ENCODE peak calls at places on chromosomes 16 and 17, in seven cellular contexts. One of them, this sample, is unnamed.

GRCh38 chr16:56800355-56800754 is 64.7 kb upstream of the SLC12A3 start:
- DNase-seq in stimulated activated CD8-positive, alpha-beta memory T cell treated with anti-CD3 and anti-CD28 coated beads, Interleukin-15, amount 100 ng/mL, for 4 hours: no peak
- DNase-seq in AG20443: peak
- DNase-seq in T-cell: no peak
- DNase-seq in fibroblast of gingiva: peak
- DNase-seq in GDM1: no peak
- DNase-seq in amygdala: no peak
- DNase-seq in this sample: peak

GRCh38 chr17:149897-150575 is 12.7 kb downstream of the SCGB1C2 start:
- DNase-seq in stimulated activated CD8-positive, alpha-beta memory T cell treated with anti-CD3 and anti-CD28 coated beads, Interleukin-15, amount 100 ng/mL, for 4 hours: no peak
- DNase-seq in AG20443: no peak
- DNase-seq in T-cell: no peak
- DNase-seq in fibroblast of gingiva: no peak
- DNase-seq in GDM1: no peak
- DNase-seq in amygdala: no peak
- DNase-seq in this sample: no peak

GRCh38 chr16:89003831-89004208 is 26.8 kb upstream of the CBFA2T3 start:
- DNase-seq in stimulated activated CD8-positive, alpha-beta memory T cell treated with anti-CD3 and anti-CD28 coated beads, Interleukin-15, amount 100 ng/mL, for 4 hours: no peak
- DNase-seq in AG20443: no peak
- DNase-seq in T-cell: no peak
- DNase-seq in fibroblast of gingiva: no peak
- DNase-seq in GDM1: peak
- DNase-seq in amygdala: no peak
- DNase-seq in this sample: no peak

GRCh38 chr16:53784312-53784711 is 80.4 kb downstream of the FTO start:
- DNase-seq in stimulated activated CD8-positive, alpha-beta memory T cell treated with anti-CD3 and anti-CD28 coated beads, Interleukin-15, amount 100 ng/mL, for 4 hours: no peak
- DNase-seq in AG20443: no peak
- DNase-seq in T-cell: no peak
- DNase-seq in fibroblast of gingiva: no peak
- DNase-seq in GDM1: no peak
- DNase-seq in amygdala: no peak
- DNase-seq in this sample: no peak

GRCh38 chr16:55832788-55833583 is at the start of gene CES1:
- DNase-seq in stimulated activated CD8-positive, alpha-beta memory T cell treated with anti-CD3 and anti-CD28 coated beads, Interleukin-15, amount 100 ng/mL, for 4 hours: no peak
- DNase-seq in AG20443: peak
- DNase-seq in T-cell: no peak
- DNase-seq in fibroblast of gingiva: no peak
- DNase-seq in GDM1: no peak
- DNase-seq in amygdala: no peak
- DNase-seq in this sample: no peak

GRCh38 chr17:58402679-58403078 is 14.7 kb downstream of the RNF43 start:
- DNase-seq in stimulated activated CD8-positive, alpha-beta memory T cell treated with anti-CD3 and anti-CD28 coated beads, Interleukin-15, amount 100 ng/mL, for 4 hours: no peak
- DNase-seq in AG20443: peak
- DNase-seq in T-cell: no peak
- DNase-seq in fibroblast of gingiva: no peak
- DNase-seq in GDM1: no peak
- DNase-seq in amygdala: no peak
- DNase-seq in this sample: no peak

GRCh38 chr17:79065105-79065670 is 9.4 kb upstream of the ENGASE start:
- DNase-seq in stimulated activated CD8-positive, alpha-beta memory T cell treated with anti-CD3 and anti-CD28 coated beads, Interleukin-15, amount 100 ng/mL, for 4 hours: no peak
- DNase-seq in AG20443: peak
- DNase-seq in T-cell: peak
- DNase-seq in fibroblast of gingiva: peak
- DNase-seq in GDM1: no peak
- DNase-seq in amygdala: no peak
- DNase-seq in this sample: peak

GRCh38 chr17:57567278-57567677 is 177.8 kb downstream of the CCDC182 start:
- DNase-seq in stimulated activated CD8-positive, alpha-beta memory T cell treated with anti-CD3 and anti-CD28 coated beads, Interleukin-15, amount 100 ng/mL, for 4 hours: no peak
- DNase-seq in AG20443: no peak
- DNase-seq in T-cell: no peak
- DNase-seq in fibroblast of gingiva: no peak
- DNase-seq in GDM1: no peak
- DNase-seq in amygdala: no peak
- DNase-seq in this sample: no peak

GRCh38 chr17:66580178-66580577 is 254.7 kb upstream of the CACNG5 start:
- DNase-seq in stimulated activated CD8-positive, alpha-beta memory T cell treated with anti-CD3 and anti-CD28 coated beads, Interleukin-15, amount 100 ng/mL, for 4 hours: no peak
- DNase-seq in AG20443: no peak
- DNase-seq in T-cell: no peak
- DNase-seq in fibroblast of gingiva: peak
- DNase-seq in GDM1: no peak
- DNase-seq in amygdala: no peak
- DNase-seq in this sample: peak

GRCh38 chr16:72876981-72877373 is 171.0 kb downstream of the ZFHX3 start:
- DNase-seq in stimulated activated CD8-positive, alpha-beta memory T cell treated with anti-CD3 and anti-CD28 coated beads, Interleukin-15, amount 100 ng/mL, for 4 hours: no peak
- DNase-seq in AG20443: no peak
- DNase-seq in T-cell: no peak
- DNase-seq in fibroblast of gingiva: peak
- DNase-seq in GDM1: no peak
- DNase-seq in amygdala: no peak
- DNase-seq in this sample: peak

GRCh38 chr16:11224894-11225676 is 30.9 kb downstream of the SOCS1 start:
- DNase-seq in stimulated activated CD8-positive, alpha-beta memory T cell treated with anti-CD3 and anti-CD28 coated beads, Interleukin-15, amount 100 ng/mL, for 4 hours: peak
- DNase-seq in AG20443: peak
- DNase-seq in T-cell: peak
- DNase-seq in fibroblast of gingiva: no peak
- DNase-seq in GDM1: no peak
- DNase-seq in amygdala: no peak
- DNase-seq in this sample: no peak

GRCh38 chr17:47989700-47990099 is 18.8 kb downstream of the CDK5RAP3 start:
- DNase-seq in stimulated activated CD8-positive, alpha-beta memory T cell treated with anti-CD3 and anti-CD28 coated beads, Interleukin-15, amount 100 ng/mL, for 4 hours: no peak
- DNase-seq in AG20443: no peak
- DNase-seq in T-cell: no peak
- DNase-seq in fibroblast of gingiva: no peak
- DNase-seq in GDM1: no peak
- DNase-seq in amygdala: no peak
- DNase-seq in this sample: no peak

GRCh38 chr16:11604783-11605563 is 18.3 kb upstream of the LITAF start:
- DNase-seq in stimulated activated CD8-positive, alpha-beta memory T cell treated with anti-CD3 and anti-CD28 coated beads, Interleukin-15, amount 100 ng/mL, for 4 hours: no peak
- DNase-seq in AG20443: peak
- DNase-seq in T-cell: no peak
- DNase-seq in fibroblast of gingiva: peak
- DNase-seq in GDM1: no peak
- DNase-seq in amygdala: no peak
- DNase-seq in this sample: no peak

GRCh38 chr17:16477255-16477654 is 14.7 kb downstream of the LRRC75A start:
- DNase-seq in stimulated activated CD8-positive, alpha-beta memory T cell treated with anti-CD3 and anti-CD28 coated beads, Interleukin-15, amount 100 ng/mL, for 4 hours: no peak
- DNase-seq in AG20443: peak
- DNase-seq in T-cell: no peak
- DNase-seq in fibroblast of gingiva: peak
- DNase-seq in GDM1: no peak
- DNase-seq in amygdala: no peak
- DNase-seq in this sample: peak

GRCh38 chr17:76709077-76709950 is 1.5 kb downstream of the MXRA7 start:
- DNase-seq in stimulated activated CD8-positive, alpha-beta memory T cell treated with anti-CD3 and anti-CD28 coated beads, Interleukin-15, amount 100 ng/mL, for 4 hours: no peak
- DNase-seq in AG20443: peak
- DNase-seq in T-cell: no peak
- DNase-seq in fibroblast of gingiva: peak
- DNase-seq in GDM1: no peak
- DNase-seq in amygdala: peak
- DNase-seq in this sample: peak

GRCh38 chr17:30379303-30380105 is 777 bp downstream of the CPD start:
- DNase-seq in stimulated activated CD8-positive, alpha-beta memory T cell treated with anti-CD3 and anti-CD28 coated beads, Interleukin-15, amount 100 ng/mL, for 4 hours: no peak
- DNase-seq in AG20443: no peak
- DNase-seq in T-cell: peak
- DNase-seq in fibroblast of gingiva: peak
- DNase-seq in GDM1: no peak
- DNase-seq in amygdala: peak
- DNase-seq in this sample: peak

GRCh38 chr17:82492647-82493516 is 26.6 kb upstream of the FOXK2 start:
- DNase-seq in stimulated activated CD8-positive, alpha-beta memory T cell treated with anti-CD3 and anti-CD28 coated beads, Interleukin-15, amount 100 ng/mL, for 4 hours: no peak
- DNase-seq in AG20443: peak
- DNase-seq in T-cell: no peak
- DNase-seq in fibroblast of gingiva: peak
- DNase-seq in GDM1: no peak
- DNase-seq in amygdala: no peak
- DNase-seq in this sample: peak

GRCh38 chr16:29900102-29900887 is at the start of gene ASPHD1:
- DNase-seq in stimulated activated CD8-positive, alpha-beta memory T cell treated with anti-CD3 and anti-CD28 coated beads, Interleukin-15, amount 100 ng/mL, for 4 hours: peak
- DNase-seq in AG20443: peak
- DNase-seq in T-cell: peak
- DNase-seq in fibroblast of gingiva: peak
- DNase-seq in GDM1: peak
- DNase-seq in amygdala: peak
- DNase-seq in this sample: peak

GRCh38 chr17:81870155-81870977 is 771 bp downstream of the ARHGDIA start:
- DNase-seq in stimulated activated CD8-positive, alpha-beta memory T cell treated with anti-CD3 and anti-CD28 coated beads, Interleukin-15, amount 100 ng/mL, for 4 hours: no peak
- DNase-seq in AG20443: peak
- DNase-seq in T-cell: peak
- DNase-seq in fibroblast of gingiva: no peak
- DNase-seq in GDM1: no peak
- DNase-seq in amygdala: no peak
- DNase-seq in this sample: peak

GRCh38 chr17:78186689-78187595 is at the start of the genes AFMID and TK1:
- DNase-seq in stimulated activated CD8-positive, alpha-beta memory T cell treated with anti-CD3 and anti-CD28 coated beads, Interleukin-15, amount 100 ng/mL, for 4 hours: peak
- DNase-seq in AG20443: peak
- DNase-seq in T-cell: peak
- DNase-seq in fibroblast of gingiva: peak
- DNase-seq in GDM1: peak
- DNase-seq in amygdala: peak
- DNase-seq in this sample: peak

GRCh38 chr17:30332057-30332542 is 1.8 kb downstream of the TMIGD1 start:
- DNase-seq in stimulated activated CD8-positive, alpha-beta memory T cell treated with anti-CD3 and anti-CD28 coated beads, Interleukin-15, amount 100 ng/mL, for 4 hours: no peak
- DNase-seq in AG20443: no peak
- DNase-seq in T-cell: peak
- DNase-seq in fibroblast of gingiva: peak
- DNase-seq in GDM1: peak
- DNase-seq in amygdala: no peak
- DNase-seq in this sample: peak

GRCh38 chr17:31537558-31537957 is 146.1 kb downstream of the RAB11FIP4 start:
- DNase-seq in stimulated activated CD8-positive, alpha-beta memory T cell treated with anti-CD3 and anti-CD28 coated beads, Interleukin-15, amount 100 ng/mL, for 4 hours: no peak
- DNase-seq in AG20443: no peak
- DNase-seq in T-cell: no peak
- DNase-seq in fibroblast of gingiva: peak
- DNase-seq in GDM1: no peak
- DNase-seq in amygdala: no peak
- DNase-seq in this sample: no peak

GRCh38 chr17:72510454-72511016 is 389.7 kb downstream of the SOX9 start:
- DNase-seq in stimulated activated CD8-positive, alpha-beta memory T cell treated with anti-CD3 and anti-CD28 coated beads, Interleukin-15, amount 100 ng/mL, for 4 hours: no peak
- DNase-seq in AG20443: peak
- DNase-seq in T-cell: no peak
- DNase-seq in fibroblast of gingiva: peak
- DNase-seq in GDM1: no peak
- DNase-seq in amygdala: no peak
- DNase-seq in this sample: peak

GRCh38 chr17:50710650-50711049 is 2.9 kb upstream of the ANKRD40 start:
- DNase-seq in stimulated activated CD8-positive, alpha-beta memory T cell treated with anti-CD3 and anti-CD28 coated beads, Interleukin-15, amount 100 ng/mL, for 4 hours: no peak
- DNase-seq in AG20443: no peak
- DNase-seq in T-cell: no peak
- DNase-seq in fibroblast of gingiva: no peak
- DNase-seq in GDM1: no peak
- DNase-seq in amygdala: no peak
- DNase-seq in this sample: no peak

GRCh38 chr17:78924481-78925151 is 571 bp downstream of the TIMP2 start:
- DNase-seq in stimulated activated CD8-positive, alpha-beta memory T cell treated with anti-CD3 and anti-CD28 coated beads, Interleukin-15, amount 100 ng/mL, for 4 hours: no peak
- DNase-seq in AG20443: peak
- DNase-seq in T-cell: peak
- DNase-seq in fibroblast of gingiva: no peak
- DNase-seq in GDM1: no peak
- DNase-seq in amygdala: no peak
- DNase-seq in this sample: peak